ENCODE peak calls at places on chromosome 6, in four cellular contexts. One of them, this sample, is unnamed.

GRCh38 chr6:72783667-72784066 is 161.8 kb downstream of the KCNQ5 start:
- DNase-seq in HepG2: no peak
- DNase-seq in GM12878: no peak
- DNase-seq in K562: no peak
- DNase-seq in this sample: no peak

GRCh38 chr6:27873101-27874030 is 38.8 kb downstream of the OR2B2 start:
- DNase-seq in HepG2: no peak
- DNase-seq in GM12878: peak; percentile 90
- DNase-seq in K562: no peak
- DNase-seq in this sample: peak; percentile 73

GRCh38 chr6:34025112-34025807 is 120.6 kb downstream of the GRM4 start:
- DNase-seq in HepG2: no peak
- DNase-seq in GM12878: no peak
- DNase-seq in K562: no peak
- DNase-seq in this sample: no peak

GRCh38 chr6:37354526-37355384 is 972 bp downstream of the RNF8 start:
- DNase-seq in HepG2: no peak
- DNase-seq in GM12878: no peak
- DNase-seq in K562: peak; percentile 47
- DNase-seq in this sample: peak; percentile 30

GRCh38 chr6:164942271-164942670 is 367.1 kb downstream of the C6orf118 start:
- DNase-seq in HepG2: no peak
- DNase-seq in GM12878: no peak
- DNase-seq in K562: no peak
- DNase-seq in this sample: no peak

GRCh38 chr6:18053555-18054445 is 66.4 kb upstream of the KIF13A start:
- DNase-seq in HepG2: no peak
- DNase-seq in GM12878: no peak
- DNase-seq in K562: peak; percentile 74
- DNase-seq in this sample: no peak

GRCh38 chr6:165616116-165616515 is 46.9 kb downstream of the PDE10A start:
- DNase-seq in HepG2: no peak
- DNase-seq in GM12878: no peak
- DNase-seq in K562: no peak
- DNase-seq in this sample: no peak

GRCh38 chr6:138307816-138308727 is 69.6 kb upstream of the SMIM28 start:
- DNase-seq in HepG2: peak; percentile 13
- DNase-seq in GM12878: no peak
- DNase-seq in K562: peak; percentile 16
- DNase-seq in this sample: no peak

GRCh38 chr6:22575190-22575589 is 5.8 kb downstream of the HDGFL1 start:
- DNase-seq in HepG2: no peak
- DNase-seq in GM12878: no peak
- DNase-seq in K562: no peak
- DNase-seq in this sample: no peak

GRCh38 chr6:30955367-30956042 is 14.7 kb downstream of the MUCL3 start:
- DNase-seq in HepG2: no peak
- DNase-seq in GM12878: peak; percentile 15
- DNase-seq in K562: peak; percentile 91
- DNase-seq in this sample: peak; percentile 80

GRCh38 chr6:35302604-35303218 is 5.1 kb downstream of the DEF6 start:
- DNase-seq in HepG2: no peak
- DNase-seq in GM12878: peak; percentile 77
- DNase-seq in K562: peak; percentile 84
- DNase-seq in this sample: peak; percentile 52

GRCh38 chr6:150900049-150900448 is 34.5 kb downstream of the MTHFD1L start:
- DNase-seq in HepG2: no peak
- DNase-seq in GM12878: no peak
- DNase-seq in K562: peak; percentile 39
- DNase-seq in this sample: no peak

GRCh38 chr6:134642217-134642616 is 307.7 kb downstream of the ALDH8A1 start:
- DNase-seq in HepG2: no peak
- DNase-seq in GM12878: no peak
- DNase-seq in K562: no peak
- DNase-seq in this sample: no peak

GRCh38 chr6:114862809-114863208 is 520.0 kb upstream of the HS3ST5 start:
- DNase-seq in HepG2: no peak
- DNase-seq in GM12878: no peak
- DNase-seq in K562: no peak
- DNase-seq in this sample: no peak

GRCh38 chr6:118565317-118565960 is 17.3 kb downstream of the PLN start:
- DNase-seq in HepG2: peak; percentile 36
- DNase-seq in GM12878: peak; percentile 65
- DNase-seq in K562: peak; percentile 44
- DNase-seq in this sample: no peak

GRCh38 chr6:88989215-88989614 is 25.8 kb upstream of the RNGTT start:
- DNase-seq in HepG2: no peak
- DNase-seq in GM12878: no peak
- DNase-seq in K562: no peak
- DNase-seq in this sample: no peak

GRCh38 chr6:147905721-147906120 is 397.2 kb downstream of the SAMD5 start:
- DNase-seq in HepG2: no peak
- DNase-seq in GM12878: no peak
- DNase-seq in K562: no peak
- DNase-seq in this sample: no peak

DNA sequence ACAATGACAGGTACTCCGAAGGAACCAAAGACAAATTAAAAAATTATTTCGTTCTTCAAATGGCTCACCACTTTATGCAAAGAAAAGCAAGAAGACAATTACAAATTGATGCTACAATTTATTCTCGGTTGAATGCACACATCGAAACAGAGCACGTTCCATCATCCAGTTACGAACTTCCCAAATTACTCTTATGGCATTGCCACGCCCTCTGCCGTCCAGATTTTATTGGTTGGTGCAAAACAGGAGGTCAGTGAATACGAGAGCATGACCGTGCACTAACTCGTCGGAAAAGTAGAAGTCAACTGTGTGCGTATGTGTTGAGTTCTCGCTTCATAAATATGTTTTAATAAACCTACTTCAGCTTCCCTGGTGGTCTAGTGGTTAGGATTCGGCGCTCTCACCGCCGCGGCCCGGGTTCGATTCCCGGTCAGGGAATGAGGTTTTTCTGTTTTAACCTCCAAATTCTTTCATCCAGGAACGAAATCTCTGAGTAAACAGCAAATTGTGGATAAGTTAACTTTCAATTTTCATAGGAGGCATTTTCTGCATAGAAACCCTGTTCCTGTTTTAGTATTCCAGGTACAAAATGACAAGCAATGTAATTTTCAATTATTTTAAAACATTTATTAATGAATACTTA is 23.2 kb downstream of the ZNF311 start:
- DNase-seq in HepG2: peak; percentile 98
- DNase-seq in GM12878: peak; percentile 79
- DNase-seq in K562: peak; percentile 94
- DNase-seq in this sample: peak; percentile 70
- TF ChIP-seq CBFB in HepG2: peak; percentile 68
- TF ChIP-seq CBFB in GM12878: peak; percentile 55
- TF ChIP-seq CBFB in K562: no peak
- TF ChIP-seq CBFB in this sample: no peak

DNA sequence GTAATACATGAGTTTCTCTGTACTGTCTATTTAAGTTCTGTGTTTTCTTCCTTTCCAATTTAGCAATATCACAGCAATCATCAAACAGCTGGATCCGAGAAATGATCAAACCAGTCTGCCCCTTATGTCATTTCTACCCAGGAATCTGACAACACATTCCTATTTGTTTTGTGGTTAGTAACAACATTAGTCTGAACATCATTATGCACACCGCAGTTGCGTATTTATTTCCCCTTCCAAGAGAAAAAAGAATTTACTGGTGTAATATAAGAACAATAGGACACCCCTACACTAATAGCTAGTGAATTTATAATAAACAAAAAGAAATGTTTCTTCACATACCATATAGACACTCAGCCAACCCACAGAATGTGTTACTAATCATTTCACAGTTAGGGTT is 179.5 kb downstream of the BTBD9 start:
- DNase-seq in HepG2: no peak
- DNase-seq in GM12878: no peak
- DNase-seq in K562: no peak
- DNase-seq in this sample: no peak
- TF ChIP-seq CREM in HepG2: no peak
- TF ChIP-seq CREM in GM12878: no peak
- TF ChIP-seq CREM in K562: no peak
- TF ChIP-seq CREM in this sample: no peak

GRCh38 chr6:7137335-7138106 is 29.8 kb downstream of the RREB1 start:
- DNase-seq in HepG2: no peak
- DNase-seq in GM12878: no peak
- DNase-seq in K562: peak; percentile 86
- DNase-seq in this sample: no peak

GRCh38 chr6:7135755-7136154 is 28.0 kb downstream of the RREB1 start:
- DNase-seq in HepG2: no peak
- DNase-seq in GM12878: no peak
- DNase-seq in K562: peak; percentile 62
- DNase-seq in this sample: no peak

GRCh38 chr6:7138111-7138510 is 30.4 kb downstream of the RREB1 start:
- DNase-seq in HepG2: no peak
- DNase-seq in GM12878: no peak
- DNase-seq in K562: no peak
- DNase-seq in this sample: no peak

GRCh38 chr6:7134999-7135735 is 27.4 kb downstream of the RREB1 start:
- DNase-seq in HepG2: no peak
- DNase-seq in GM12878: no peak
- DNase-seq in K562: no peak
- DNase-seq in this sample: no peak

GRCh38 chr6:7136859-7137334 is 29.1 kb downstream of the RREB1 start:
- DNase-seq in HepG2: no peak
- DNase-seq in GM12878: peak; percentile 81
- DNase-seq in K562: peak; percentile 57
- DNase-seq in this sample: no peak
- TF ChIP-seq CBFB in HepG2: no peak
- TF ChIP-seq CBFB in GM12878: no peak
- TF ChIP-seq CBFB in K562: no peak
- TF ChIP-seq CBFB in this sample: no peak

GRCh38 chr6:163460307-163460782 is 45.8 kb downstream of the QKI start:
- DNase-seq in HepG2: no peak
- DNase-seq in GM12878: peak; percentile 57
- DNase-seq in K562: no peak
- DNase-seq in this sample: no peak
- TF ChIP-seq CREM in HepG2: no peak
- TF ChIP-seq CREM in GM12878: no peak
- TF ChIP-seq CREM in K562: no peak
- TF ChIP-seq CREM in this sample: no peak